ENCODE peak calls at places on chromosomes 7 and 10, in seven cellular contexts. E is cardiac muscle cell; H is astrocyte of the spinal cord; Q is AG04450; O is HFF-Myc; L is omental fat pad; Z is CD4-positive, alpha-beta T cell. S is an unnamed sample.

GRCh38 chr7:156820445-156821063 is 72.4 kb downstream of the LMBR1 start:
- DNase-seq in E (no peak), Z (no peak), L (no peak), O (no peak), Q (no peak), H (no peak), S (no peak)

GRCh38 chr7:128458956-128459355 is 3.3 kb downstream of the HILPDA start:
- DNase-seq in E (no peak), O (no peak), Q (no peak), L (no peak), Z (no peak), H (no peak), S (no peak)

GRCh38 chr7:156473476-156474240 is 166.9 kb upstream of the RNF32 start:
- DNase-seq in Q (no peak), L (no peak), Z (no peak), H (peak; percentile 51), E (peak; percentile 13), O (no peak), S (no peak)

GRCh38 chr7:48109848-48110663 is 21.0 kb downstream of the UPP1 start:
- DNase-seq in H (peak; percentile 38), O (no peak), Z (peak; percentile 79), E (peak; percentile 71), Q (no peak), L (peak; percentile 90), S (no peak)

GRCh38 chr7:38185395-38185920 is 7.4 kb downstream of the STARD3NL start:
- DNase-seq in O (no peak), Q (no peak), H (no peak), Z (no peak), E (peak; percentile 55), L (no peak), S (no peak)

GRCh38 chr10:66860376-66860945 is 65.4 kb upstream of the LRRTM3 start:
- DNase-seq in Z (no peak), O (no peak), L (no peak), Q (no peak), H (no peak), E (no peak), S (no peak)

GRCh38 chr7:98881561-98882315 is 3.4 kb downstream of the TRRAP start:
- DNase-seq in L (no peak), H (no peak), Z (no peak), O (no peak), Q (no peak), E (no peak), S (no peak)

GRCh38 chr10:78343266-78343665 is 309.6 kb downstream of the RPS24 start:
- DNase-seq in O (no peak), E (no peak), Q (no peak), Z (no peak), L (no peak), H (no peak), S (no peak)

GRCh38 chr10:43815486-43815885 is 166.8 kb upstream of the ZNF32 start:
- DNase-seq in Z (no peak), L (no peak), E (no peak), O (no peak), Q (no peak), H (no peak), S (no peak)

GRCh38 chr7:121214652-121215051 is 114.1 kb upstream of the WNT16 start:
- DNase-seq in E (no peak), L (no peak), Q (no peak), Z (no peak), H (no peak), O (no peak), S (no peak)

GRCh38 chr10:99775850-99776249 is 6.6 kb upstream of the ABCC2 start:
- DNase-seq in H (peak; percentile 81), Z (no peak), E (no peak), O (no peak), L (no peak), Q (peak; percentile 60), S (peak; percentile 75)

GRCh38 chr7:3922175-3922635 is 621.2 kb downstream of the SDK1 start:
- DNase-seq in L (no peak), Q (peak; percentile 24), Z (no peak), E (peak; percentile 37), H (peak; percentile 94), O (no peak), S (peak; percentile 11)

GRCh38 chr7:12431886-12432285 is 28.2 kb upstream of the VWDE start:
- DNase-seq in Q (no peak), L (no peak), O (no peak), E (no peak), H (peak; percentile 54), Z (no peak), S (no peak)

GRCh38 chr7:12152196-12152918 is 58.7 kb upstream of the TMEM106B start:
- DNase-seq in Q (no peak), E (no peak), O (no peak), H (no peak), L (no peak), Z (no peak), S (no peak)

GRCh38 chr7:150937848-150938561 is 40.1 kb downstream of the KCNH2 start:
- DNase-seq in Q (no peak), Z (no peak), E (no peak), O (peak; percentile 26), L (no peak), H (no peak), S (no peak)

GRCh38 chr7:6286486-6286885 is 14.1 kb upstream of the CYTH3 start:
- DNase-seq in Z (no peak), H (no peak), Q (no peak), E (no peak), O (peak; percentile 22), L (no peak), S (no peak)

GRCh38 chr7:25894902-25895791 is 256.9 kb upstream of the NFE2L3 start:
- DNase-seq in H (peak; percentile 15), L (peak; percentile 66), O (peak; percentile 1), Z (peak; percentile 38), Q (no peak), E (peak; percentile 78), S (no peak)

GRCh38 chr10:126840736-126841135 is 64.5 kb upstream of the DOCK1 start:
- DNase-seq in Z (no peak), H (no peak), L (no peak), O (no peak), E (no peak), Q (no peak), S (no peak)

GRCh38 chr7:33089142-33089541 is 20.1 kb downstream of the RP9 start:
- DNase-seq in O (no peak), Z (no peak), Q (no peak), L (no peak), E (no peak), H (no peak), S (no peak)

GRCh38 chr10:101120884-101121660 is 10.0 kb upstream of the TLX1 start:
- DNase-seq in H (no peak), Z (no peak), L (no peak), E (no peak), Q (no peak), O (no peak), S (no peak)

GRCh38 chr7:124269774-124270173 is 236.9 kb upstream of the TMEM229A start:
- DNase-seq in E (no peak), Q (no peak), H (no peak), O (no peak), Z (no peak), L (no peak), S (no peak)

DNA sequence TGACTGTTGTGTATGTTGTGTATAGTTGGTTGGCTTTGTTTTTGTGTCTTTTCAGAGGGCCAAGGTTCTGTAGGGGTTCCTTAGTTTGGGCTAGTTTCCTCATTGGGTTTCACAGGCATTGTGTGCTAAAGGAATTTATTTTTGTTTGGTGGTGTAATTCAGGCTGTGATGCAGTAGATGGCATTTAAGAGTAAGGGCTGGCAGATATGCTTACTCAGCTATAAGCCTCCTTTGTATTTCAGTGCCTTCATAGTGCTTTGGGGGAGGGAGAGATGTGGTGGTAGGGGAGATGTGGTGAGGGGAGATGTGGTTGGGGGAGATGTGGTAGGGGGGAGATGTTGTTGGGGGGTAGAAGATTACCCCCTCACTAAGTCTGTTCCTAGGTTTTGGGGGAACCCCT is 91.7 kb downstream of the SLC25A40 start:
- DNase-seq in O (no peak), H (no peak), Z (no peak), Q (no peak), L (no peak), E (no peak), S (no peak)
- TF ChIP-seq CTCF in O (no peak), H (peak; percentile 16), Z (no peak), Q (no peak), L (no peak), E (no peak), S (no peak)

DNA sequence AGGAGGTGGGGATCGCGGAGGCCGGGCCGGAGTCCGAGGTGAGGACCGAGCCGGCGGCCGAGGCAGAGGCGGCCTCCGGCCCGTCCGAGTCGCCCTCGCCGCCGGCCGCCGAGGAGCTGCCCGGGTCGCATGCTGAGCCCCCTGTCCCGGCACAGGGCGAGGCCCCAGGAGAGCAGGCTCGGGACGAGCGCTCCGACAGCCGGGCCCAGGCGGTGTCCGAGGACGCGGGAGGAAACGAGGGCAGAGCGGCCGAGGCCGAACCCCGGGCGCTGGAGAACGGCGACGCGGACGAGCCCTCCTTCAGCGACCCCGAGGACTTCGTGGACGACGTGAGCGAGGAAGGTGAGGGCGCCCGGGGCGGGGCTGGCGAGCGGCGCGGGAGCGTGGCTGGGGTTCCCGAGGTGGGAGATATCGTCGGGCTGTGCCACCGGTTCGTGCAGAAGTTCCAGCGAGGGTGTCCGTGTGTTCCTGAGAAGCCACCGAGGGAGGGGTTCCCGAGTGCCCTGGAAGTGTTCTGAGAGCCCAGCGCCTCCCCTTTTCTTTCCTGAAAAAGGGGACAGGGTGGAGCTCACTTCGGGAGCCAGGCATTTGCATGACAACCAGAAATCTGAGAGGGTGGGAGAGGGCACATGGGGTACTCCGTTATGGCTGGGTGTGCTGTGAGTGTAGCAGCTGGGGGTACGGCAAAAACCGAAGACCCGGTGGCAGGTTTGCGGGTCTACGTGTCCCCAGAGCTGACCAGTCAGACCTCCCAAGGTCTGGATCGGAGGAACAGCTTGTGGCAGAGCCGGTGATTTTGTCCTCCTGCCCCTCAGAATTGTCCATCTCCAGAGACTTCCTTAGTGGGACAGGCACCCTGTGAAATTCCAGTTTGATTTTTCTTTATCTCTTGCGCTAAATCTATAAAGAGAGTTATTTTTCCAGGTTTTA is 717 bp downstream of the EIF3B start:
- DNase-seq in Z (no peak), O (no peak), L (no peak), E (peak; percentile 23), H (no peak), Q (no peak), S (no peak)
- TF ChIP-seq CTCF in Z (no peak), O (no peak), L (no peak), E (no peak), H (no peak), Q (no peak), S (no peak)

GRCh38 chr10:68897336-68897741 is 3.8 kb upstream of the DDX50 start:
- DNase-seq in Q (peak; percentile 38), H (peak; percentile 74), O (peak; percentile 58), L (no peak), E (peak; percentile 76), Z (peak; percentile 26), S (peak; percentile 34)
- TF ChIP-seq CTCF in Q (peak; percentile 54), H (peak; percentile 48), O (peak; percentile 37), L (no peak), E (peak; percentile 38), Z (peak; percentile 50), S (peak; percentile 56)

GRCh38 chr7:17558558-17559332 is 260.3 kb downstream of the AHR start:
- DNase-seq in Z (no peak), L (no peak), E (no peak), H (no peak), O (no peak), Q (no peak), S (no peak)
- TF ChIP-seq CTCF in Z (no peak), L (no peak), E (no peak), H (no peak), O (no peak), Q (no peak), S (no peak)

S was measured in AG09309.